ENCODE peak calls at places on chromosomes 13 and 19, in ten cellular contexts. G is progenitor cell of endocrine pancreas, V is sigmoid colon, M is glutamatergic neuron, L is AG04450, U is epithelial cell of esophagus, B is fibroblast of lung, D is H1, X is esophagus squamous epithelium, Z is endodermal cell. C is an unnamed sample.

GRCh38 chr19:32691952-32692726 is 518 bp downstream of the NUDT19 start:
- DNase-seq in G (no peak), V (peak; percentile 76), M (peak; percentile 55), L (no peak), U (peak; percentile 81), B (peak; percentile 80), D (no peak), X (peak; percentile 27), Z (peak; percentile 85), C (peak; percentile 67)

GRCh38 chr13:32164622-32165268 is 133.2 kb downstream of the FRY start:
- DNase-seq in G (peak; percentile 14), V (no peak), M (peak; percentile 40), L (peak; percentile 20), U (peak; percentile 58), B (peak; percentile 68), D (peak; percentile 10), X (no peak), Z (peak; percentile 81), C (peak; percentile 81)

GRCh38 chr13:53411443-53411842 is 382.8 kb downstream of the OLFM4 start:
- DNase-seq in G (no peak), V (no peak), M (no peak), L (no peak), U (no peak), B (no peak), D (no peak), X (no peak), Z (no peak), C (no peak)

GRCh38 chr13:29434217-29434940 is 161.1 kb downstream of the SLC7A1 start:
- DNase-seq in G (no peak), V (no peak), M (no peak), L (no peak), U (no peak), B (no peak), D (no peak), X (no peak), Z (no peak), C (no peak)

GRCh38 chr13:92175330-92175729 is 776.9 kb downstream of the GPC5 start:
- DNase-seq in G (no peak), V (no peak), M (peak; percentile 27), L (peak; percentile 34), U (peak; percentile 10), B (peak; percentile 80), D (no peak), X (no peak), Z (peak; percentile 51), C (peak; percentile 41)

GRCh38 chr19:49761625-49762311 is 1.3 kb downstream of the TSKS start:
- DNase-seq in G (no peak), V (no peak), M (no peak), L (no peak), U (no peak), B (peak; percentile 20), D (no peak), X (no peak), Z (peak; percentile 78), C (no peak)

GRCh38 chr19:50451223-50451534 is 18.5 kb downstream of the MYBPC2 start:
- DNase-seq in G (no peak), V (no peak), M (no peak), L (no peak), U (no peak), B (no peak), D (no peak), X (no peak), Z (no peak), C (no peak)

GRCh38 chr13:111521030-111521429 is 200.6 kb downstream of the TEX29 start:
- DNase-seq in G (no peak), V (no peak), M (no peak), L (no peak), U (no peak), B (no peak), D (no peak), X (no peak), Z (no peak), C (no peak)

DNA sequence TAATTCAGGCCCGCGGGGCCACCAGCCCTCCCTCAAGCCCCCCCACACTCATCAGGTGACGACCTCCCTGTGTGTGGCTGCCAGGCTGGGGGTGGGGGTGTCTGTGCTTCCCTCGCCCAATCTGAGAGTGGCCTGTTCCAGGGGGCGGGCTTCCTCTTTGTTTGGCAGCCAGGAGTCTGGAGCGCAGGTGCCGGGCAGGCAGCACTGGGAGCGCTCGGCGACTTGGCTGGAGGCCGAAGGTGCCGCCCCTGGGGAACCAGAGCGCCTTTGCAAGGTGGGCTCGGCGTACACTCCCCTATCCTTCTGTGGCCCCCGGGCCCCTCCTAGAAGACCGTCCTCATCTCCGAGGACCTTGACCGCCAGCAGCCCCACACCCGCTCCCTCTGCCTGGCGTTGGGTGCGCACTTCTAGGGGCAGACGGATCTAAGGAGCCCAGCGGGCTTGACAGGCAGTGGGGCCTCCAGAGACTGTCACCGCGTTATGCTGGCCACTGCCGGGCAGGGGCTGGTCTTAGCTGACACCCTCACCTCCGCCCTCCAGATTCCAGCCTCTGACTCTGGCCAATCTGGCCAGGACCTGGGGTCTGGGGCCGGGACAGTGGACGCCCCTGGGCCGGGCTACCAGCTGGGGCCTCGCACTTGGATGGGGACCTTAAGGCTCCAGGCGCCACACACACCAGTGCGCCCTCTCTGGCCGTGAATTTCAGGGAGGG is 5.6 kb upstream of the ZNF98 start:
- DNase-seq in G (no peak), V (no peak), M (no peak), L (no peak), U (no peak), B (no peak), D (no peak), X (no peak), Z (no peak), C (no peak)
- TF ChIP-seq CTCF in G (no peak), V (no peak), M (no peak), L (no peak), U (no peak), B (no peak), D (no peak), X (no peak), Z (no peak), C (no peak)

GRCh38 chr19:23998568-23998967 is 83.9 kb downstream of the ZNF726 start:
- DNase-seq in G (no peak), V (no peak), M (no peak), L (no peak), U (no peak), B (no peak), D (no peak), X (no peak), Z (no peak), C (no peak)

GRCh38 chr19:23992348-23992747 is 77.7 kb downstream of the ZNF726 start:
- DNase-seq in G (no peak), V (no peak), M (no peak), L (no peak), U (no peak), B (no peak), D (no peak), X (no peak), Z (no peak), C (no peak)

GRCh38 chr19:24000656-24001055 is 86.0 kb downstream of the ZNF726 start:
- DNase-seq in G (no peak), V (no peak), M (no peak), L (no peak), U (no peak), B (no peak), D (no peak), X (no peak), Z (no peak), C (no peak)

GRCh38 chr19:23999821-24000610 is 85.3 kb downstream of the ZNF726 start:
- DNase-seq in G (no peak), V (no peak), M (no peak), L (no peak), U (peak; percentile 40), B (no peak), D (no peak), X (no peak), Z (no peak), C (no peak)

GRCh38 chr19:23996549-23996948 is 81.9 kb downstream of the ZNF726 start:
- DNase-seq in G (no peak), V (no peak), M (no peak), L (no peak), U (no peak), B (no peak), D (no peak), X (no peak), Z (peak; percentile 66), C (peak; percentile 12)
- TF ChIP-seq CTCF in G (peak; percentile 25), V (no peak), M (peak; percentile 54), L (peak; percentile 22), U (peak; percentile 14), B (peak; percentile 5), D (peak; percentile 62), X (peak; percentile 12), Z (peak; percentile 64), C (no peak)

GRCh38 chr13:55534306-55534705 is 1606.4 kb upstream of the PRR20A start:
- DNase-seq in G (no peak), V (no peak), M (no peak), L (no peak), U (no peak), B (no peak), D (no peak), X (no peak), Z (no peak), C (no peak)

DNA sequence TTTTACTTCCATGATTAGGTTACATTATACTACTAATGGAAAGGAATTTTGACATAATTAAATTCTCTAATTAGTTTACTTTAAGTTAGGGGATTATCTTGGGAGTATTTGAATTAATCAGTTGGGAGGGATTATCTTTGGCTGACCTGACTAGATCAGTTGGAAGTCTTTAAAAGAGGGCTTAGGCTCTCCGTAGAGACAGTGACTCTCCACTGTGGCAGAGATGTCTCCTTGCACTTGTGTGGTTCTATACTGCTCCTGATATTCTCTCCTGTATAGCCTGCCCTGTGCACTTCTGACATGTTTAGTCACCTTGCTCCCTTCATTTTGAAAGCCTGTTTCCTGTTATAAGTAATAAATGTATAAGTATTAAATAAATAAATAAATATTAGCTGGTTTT is 1612.3 kb upstream of the PRR20A start:
- DNase-seq in G (no peak), V (no peak), M (no peak), L (no peak), U (no peak), B (no peak), D (no peak), X (no peak), Z (no peak), C (no peak)
- TF ChIP-seq CTCF in G (no peak), V (no peak), M (no peak), L (no peak), U (no peak), B (no peak), D (no peak), X (no peak), Z (no peak), C (no peak)

GRCh38 chr19:38263696-38264485 is 482 bp upstream of the SPINT2 start:
- DNase-seq in G (peak; percentile 97), V (no peak), M (peak; percentile 65), L (no peak), U (peak; percentile 97), B (peak; percentile 69), D (peak; percentile 80), X (no peak), Z (peak; percentile 98), C (peak; percentile 91)

GRCh38 chr19:38266070-38266469 is 1.7 kb downstream of the SPINT2 start:
- DNase-seq in G (no peak), V (no peak), M (no peak), L (no peak), U (peak; percentile 48), B (no peak), D (no peak), X (no peak), Z (no peak), C (peak; percentile 76)

GRCh38 chr19:38265213-38265861 is 964 bp downstream of the SPINT2 start:
- DNase-seq in G (no peak), V (no peak), M (no peak), L (no peak), U (peak; percentile 66), B (peak; percentile 33), D (no peak), X (no peak), Z (peak; percentile 73), C (peak; percentile 54)

GRCh38 chr19:38262585-38263268 is 1.6 kb upstream of the SPINT2 start:
- DNase-seq in G (no peak), V (no peak), M (no peak), L (no peak), U (no peak), B (no peak), D (no peak), X (no peak), Z (no peak), C (no peak)

DNA sequence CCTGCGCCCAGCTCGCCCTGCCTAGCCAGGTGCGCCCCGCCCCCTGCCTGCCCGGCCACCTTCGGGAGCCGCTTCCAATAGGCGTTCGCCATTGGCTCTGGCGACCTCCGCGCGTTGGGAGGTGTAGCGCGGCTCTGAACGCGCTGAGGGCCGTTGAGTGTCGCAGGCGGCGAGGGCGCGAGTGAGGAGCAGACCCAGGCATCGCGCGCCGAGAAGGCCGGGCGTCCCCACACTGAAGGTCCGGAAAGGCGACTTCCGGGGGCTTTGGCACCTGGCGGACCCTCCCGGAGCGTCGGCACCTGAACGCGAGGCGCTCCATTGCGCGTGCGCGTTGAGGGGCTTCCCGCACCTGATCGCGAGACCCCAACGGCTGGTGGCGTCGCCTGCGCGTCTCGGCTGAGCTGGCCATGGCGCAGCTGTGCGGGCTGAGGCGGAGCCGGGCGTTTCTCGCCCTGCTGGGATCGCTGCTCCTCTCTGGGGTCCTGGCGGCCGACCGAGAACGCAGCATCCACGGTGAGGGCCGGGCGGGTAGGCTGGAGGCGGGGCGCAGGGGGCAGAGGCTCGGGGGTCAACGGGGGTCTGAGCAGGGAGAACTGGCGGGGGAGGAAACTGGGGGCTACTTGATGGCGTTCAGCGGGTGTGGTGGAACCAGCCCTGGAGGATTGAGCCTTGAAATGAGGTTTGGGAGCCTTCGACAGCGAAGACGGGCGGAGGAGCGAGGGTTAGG is at the start of gene SPINT2:
- DNase-seq in G (peak; percentile 89), V (no peak), M (peak; percentile 84), L (no peak), U (no peak), B (no peak), D (peak; percentile 60), X (no peak), Z (peak; percentile 95), C (no peak)
- TF ChIP-seq CTCF in G (no peak), V (no peak), M (no peak), L (no peak), U (no peak), B (no peak), D (no peak), X (no peak), Z (peak; percentile 10), C (no peak)